ENCODE peak calls at places on chromosomes 3 and 15, in nine cellular contexts. One of them, this sample, is unnamed.

GRCh38 chr15:100703032-100703578 is 100.7 kb downstream of the ASB7 start:
- DNase-seq in astrocyte of the cerebellum: peak; percentile 92
- DNase-seq in foreskin fibroblast: peak; percentile 66
- DNase-seq in heart left ventricle: no peak
- DNase-seq in left ventricle myocardium inferior: no peak
- DNase-seq in cardiac fibroblast: peak; percentile 66
- DNase-seq in pancreas: no peak
- DNase-seq in A549: no peak
- DNase-seq in fibroblast of mammary gland: peak; percentile 94
- DNase-seq in this sample: no peak

GRCh38 chr3:46867550-46867898 is 4.3 kb upstream of the MYL3 start:
- DNase-seq in astrocyte of the cerebellum: no peak
- DNase-seq in foreskin fibroblast: peak; percentile 26
- DNase-seq in heart left ventricle: peak; percentile 94
- DNase-seq in left ventricle myocardium inferior: peak; percentile 91
- DNase-seq in cardiac fibroblast: peak; percentile 87
- DNase-seq in pancreas: peak; percentile 75
- DNase-seq in A549: no peak
- DNase-seq in fibroblast of mammary gland: peak; percentile 59
- DNase-seq in this sample: no peak

GRCh38 chr3:52787672-52788625 is 6.6 kb upstream of the ITIH3 start:
- DNase-seq in astrocyte of the cerebellum: no peak
- DNase-seq in foreskin fibroblast: peak; percentile 11
- DNase-seq in heart left ventricle: peak; percentile 32
- DNase-seq in left ventricle myocardium inferior: peak; percentile 8
- DNase-seq in cardiac fibroblast: peak; percentile 11
- DNase-seq in pancreas: no peak
- DNase-seq in A549: no peak
- DNase-seq in fibroblast of mammary gland: peak; percentile 16
- DNase-seq in this sample: no peak

GRCh38 chr3:111072016-111072891 is 638 bp downstream of the NECTIN3 start:
- DNase-seq in astrocyte of the cerebellum: no peak
- DNase-seq in foreskin fibroblast: no peak
- DNase-seq in heart left ventricle: peak; percentile 65
- DNase-seq in left ventricle myocardium inferior: peak; percentile 25
- DNase-seq in cardiac fibroblast: peak; percentile 43
- DNase-seq in pancreas: peak; percentile 47
- DNase-seq in A549: peak; percentile 7
- DNase-seq in fibroblast of mammary gland: peak; percentile 40
- DNase-seq in this sample: no peak

GRCh38 chr3:194395767-194396527 is 3.1 kb downstream of the GP5 start:
- DNase-seq in astrocyte of the cerebellum: no peak
- DNase-seq in foreskin fibroblast: no peak
- DNase-seq in heart left ventricle: no peak
- DNase-seq in left ventricle myocardium inferior: peak; percentile 27
- DNase-seq in cardiac fibroblast: no peak
- DNase-seq in pancreas: no peak
- DNase-seq in A549: no peak
- DNase-seq in fibroblast of mammary gland: peak; percentile 23
- DNase-seq in this sample: no peak

GRCh38 chr3:42674151-42674550 is 11.2 kb upstream of the KLHL40 start:
- DNase-seq in astrocyte of the cerebellum: no peak
- DNase-seq in foreskin fibroblast: no peak
- DNase-seq in heart left ventricle: no peak
- DNase-seq in left ventricle myocardium inferior: no peak
- DNase-seq in cardiac fibroblast: no peak
- DNase-seq in pancreas: no peak
- DNase-seq in A549: no peak
- DNase-seq in fibroblast of mammary gland: no peak
- DNase-seq in this sample: no peak

GRCh38 chr15:37877851-37878577 is 56.4 kb upstream of the TMCO5A start:
- DNase-seq in astrocyte of the cerebellum: peak; percentile 29
- DNase-seq in foreskin fibroblast: peak; percentile 69
- DNase-seq in heart left ventricle: no peak
- DNase-seq in left ventricle myocardium inferior: no peak
- DNase-seq in cardiac fibroblast: peak; percentile 76
- DNase-seq in pancreas: no peak
- DNase-seq in A549: no peak
- DNase-seq in fibroblast of mammary gland: peak; percentile 83
- DNase-seq in this sample: peak; percentile 76

GRCh38 chr3:46857485-46858341 is 5.5 kb downstream of the MYL3 start:
- DNase-seq in astrocyte of the cerebellum: no peak
- DNase-seq in foreskin fibroblast: no peak
- DNase-seq in heart left ventricle: peak; percentile 44
- DNase-seq in left ventricle myocardium inferior: peak; percentile 9
- DNase-seq in cardiac fibroblast: no peak
- DNase-seq in pancreas: no peak
- DNase-seq in A549: no peak
- DNase-seq in fibroblast of mammary gland: no peak
- DNase-seq in this sample: no peak

GRCh38 chr15:44811347-44811746 is 75.0 kb downstream of the TRIM69 start:
- DNase-seq in astrocyte of the cerebellum: no peak
- DNase-seq in foreskin fibroblast: no peak
- DNase-seq in heart left ventricle: no peak
- DNase-seq in left ventricle myocardium inferior: no peak
- DNase-seq in cardiac fibroblast: no peak
- DNase-seq in pancreas: no peak
- DNase-seq in A549: no peak
- DNase-seq in fibroblast of mammary gland: no peak
- DNase-seq in this sample: no peak

GRCh38 chr3:150384517-150385212 is 23.4 kb upstream of the TSC22D2 start:
- DNase-seq in astrocyte of the cerebellum: no peak
- DNase-seq in foreskin fibroblast: no peak
- DNase-seq in heart left ventricle: no peak
- DNase-seq in left ventricle myocardium inferior: no peak
- DNase-seq in cardiac fibroblast: peak; percentile 26
- DNase-seq in pancreas: no peak
- DNase-seq in A549: no peak
- DNase-seq in fibroblast of mammary gland: peak; percentile 24
- DNase-seq in this sample: no peak

GRCh38 chr15:88012233-88012632 is 244.3 kb downstream of the NTRK3 start:
- DNase-seq in astrocyte of the cerebellum: no peak
- DNase-seq in foreskin fibroblast: no peak
- DNase-seq in heart left ventricle: no peak
- DNase-seq in left ventricle myocardium inferior: peak; percentile 19
- DNase-seq in cardiac fibroblast: peak; percentile 21
- DNase-seq in pancreas: no peak
- DNase-seq in A549: no peak
- DNase-seq in fibroblast of mammary gland: no peak
- DNase-seq in this sample: no peak

GRCh38 chr3:190097617-190098016 is 23.1 kb downstream of the P3H2 start:
- DNase-seq in astrocyte of the cerebellum: no peak
- DNase-seq in foreskin fibroblast: no peak
- DNase-seq in heart left ventricle: no peak
- DNase-seq in left ventricle myocardium inferior: no peak
- DNase-seq in cardiac fibroblast: peak; percentile 51
- DNase-seq in pancreas: no peak
- DNase-seq in A549: no peak
- DNase-seq in fibroblast of mammary gland: no peak
- DNase-seq in this sample: no peak

GRCh38 chr3:113051827-113052226 is 61.0 kb downstream of the GTPBP8 start:
- DNase-seq in astrocyte of the cerebellum: peak; percentile 35
- DNase-seq in foreskin fibroblast: no peak
- DNase-seq in heart left ventricle: no peak
- DNase-seq in left ventricle myocardium inferior: no peak
- DNase-seq in cardiac fibroblast: peak; percentile 21
- DNase-seq in pancreas: no peak
- DNase-seq in A549: no peak
- DNase-seq in fibroblast of mammary gland: peak; percentile 29
- DNase-seq in this sample: no peak

GRCh38 chr3:113055201-113055600 is 64.4 kb downstream of the GTPBP8 start:
- DNase-seq in astrocyte of the cerebellum: no peak
- DNase-seq in foreskin fibroblast: no peak
- DNase-seq in heart left ventricle: no peak
- DNase-seq in left ventricle myocardium inferior: no peak
- DNase-seq in cardiac fibroblast: no peak
- DNase-seq in pancreas: no peak
- DNase-seq in A549: no peak
- DNase-seq in fibroblast of mammary gland: no peak
- DNase-seq in this sample: no peak

GRCh38 chr3:113054552-113054951 is 63.8 kb downstream of the GTPBP8 start:
- DNase-seq in astrocyte of the cerebellum: no peak
- DNase-seq in foreskin fibroblast: peak; percentile 38
- DNase-seq in heart left ventricle: no peak
- DNase-seq in left ventricle myocardium inferior: no peak
- DNase-seq in cardiac fibroblast: peak; percentile 80
- DNase-seq in pancreas: no peak
- DNase-seq in A549: no peak
- DNase-seq in fibroblast of mammary gland: peak; percentile 90
- DNase-seq in this sample: peak; percentile 63

GRCh38 chr3:113053169-113053568 is 62.4 kb downstream of the GTPBP8 start:
- DNase-seq in astrocyte of the cerebellum: no peak
- DNase-seq in foreskin fibroblast: no peak
- DNase-seq in heart left ventricle: no peak
- DNase-seq in left ventricle myocardium inferior: no peak
- DNase-seq in cardiac fibroblast: no peak
- DNase-seq in pancreas: no peak
- DNase-seq in A549: no peak
- DNase-seq in fibroblast of mammary gland: no peak
- DNase-seq in this sample: no peak

GRCh38 chr3:113051222-113051804 is 60.5 kb downstream of the GTPBP8 start:
- DNase-seq in astrocyte of the cerebellum: peak; percentile 65
- DNase-seq in foreskin fibroblast: peak; percentile 70
- DNase-seq in heart left ventricle: peak; percentile 72
- DNase-seq in left ventricle myocardium inferior: peak; percentile 70
- DNase-seq in cardiac fibroblast: peak; percentile 83
- DNase-seq in pancreas: peak; percentile 85
- DNase-seq in A549: peak; percentile 74
- DNase-seq in fibroblast of mammary gland: peak; percentile 85
- DNase-seq in this sample: no peak
- H3K4me3 ChIP-seq in astrocyte of the cerebellum: no peak overlapping the region
- H3K4me3 ChIP-seq in foreskin fibroblast: peak overlapping the region; percentile 10
- H3K4me3 ChIP-seq in heart left ventricle: no peak overlapping the region
- H3K4me3 ChIP-seq in left ventricle myocardium inferior: no peak overlapping the region
- H3K4me3 ChIP-seq in cardiac fibroblast: no peak overlapping the region
- H3K4me3 ChIP-seq in pancreas: no peak overlapping the region
- H3K4me3 ChIP-seq in A549: no peak overlapping the region
- H3K4me3 ChIP-seq in fibroblast of mammary gland: no peak overlapping the region
- H3K4me3 ChIP-seq in this sample: no peak overlapping the region

DNA sequence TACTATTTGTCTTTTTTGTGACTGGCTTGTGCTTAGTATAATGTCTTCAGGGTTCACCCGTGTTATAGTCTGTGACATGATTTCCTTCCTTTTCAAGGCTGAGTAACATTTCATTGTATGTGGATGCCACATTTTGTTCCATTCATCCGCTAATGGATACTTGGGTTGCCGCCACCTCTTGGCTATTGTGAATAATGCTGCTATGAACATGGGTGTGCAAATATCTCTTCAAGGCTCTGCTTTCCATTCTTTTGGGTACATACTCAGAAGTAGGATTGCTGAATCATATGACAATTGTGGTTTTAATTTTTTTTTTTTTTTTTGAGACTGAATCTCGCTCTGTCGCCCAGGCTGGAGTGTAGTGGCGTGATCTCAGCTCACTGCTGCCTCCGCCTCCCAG is 15.4 kb downstream of the CRTC3 start:
- DNase-seq in astrocyte of the cerebellum: no peak
- DNase-seq in foreskin fibroblast: no peak
- DNase-seq in heart left ventricle: no peak
- DNase-seq in left ventricle myocardium inferior: no peak
- DNase-seq in cardiac fibroblast: no peak
- DNase-seq in pancreas: no peak
- DNase-seq in A549: no peak
- DNase-seq in fibroblast of mammary gland: peak; percentile 26
- DNase-seq in this sample: no peak
- TF ChIP-seq CTCF in astrocyte of the cerebellum: no peak
- TF ChIP-seq CTCF in foreskin fibroblast: no peak
- TF ChIP-seq CTCF in heart left ventricle: no peak
- TF ChIP-seq CTCF in left ventricle myocardium inferior: no peak
- TF ChIP-seq CTCF in cardiac fibroblast: no peak
- TF ChIP-seq CTCF in pancreas: no peak
- TF ChIP-seq CTCF in A549: peak; percentile 17
- TF ChIP-seq CTCF in fibroblast of mammary gland: peak; percentile 4
- TF ChIP-seq CTCF in this sample: no peak

DNA sequence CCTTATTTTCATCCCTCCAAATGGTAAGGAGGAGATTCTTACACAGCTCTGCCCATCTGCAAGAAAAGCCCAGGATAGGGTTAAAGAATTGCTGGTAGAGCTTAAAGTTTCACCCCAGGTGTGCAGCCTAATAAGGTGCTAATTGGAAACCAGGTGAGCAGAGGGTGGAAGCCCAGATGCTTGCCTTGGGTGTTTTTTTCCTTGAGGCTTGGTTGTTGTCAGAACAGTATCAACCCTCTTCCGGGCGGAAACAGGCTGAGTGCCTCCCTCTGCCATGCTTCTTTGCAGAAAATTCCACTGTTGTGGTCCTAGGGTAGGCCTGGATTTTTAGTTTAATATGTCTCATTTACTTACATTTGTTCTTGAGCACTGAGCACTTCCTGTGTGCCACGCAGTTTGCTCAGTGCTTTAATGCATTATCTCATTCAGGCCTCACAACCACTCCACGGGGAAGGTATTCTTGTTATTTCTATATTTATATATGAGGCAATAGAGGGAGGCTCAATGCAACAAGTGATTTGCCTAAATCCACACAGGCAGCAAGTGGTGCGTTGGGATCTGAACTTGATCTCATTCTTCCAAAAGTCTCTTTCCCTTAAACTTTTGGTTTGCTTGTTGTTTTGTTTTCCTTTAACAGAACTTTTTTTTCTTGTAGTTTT is 115.0 kb upstream of the LRIG1 start:
- DNase-seq in astrocyte of the cerebellum: no peak
- DNase-seq in foreskin fibroblast: no peak
- DNase-seq in heart left ventricle: no peak
- DNase-seq in left ventricle myocardium inferior: no peak
- DNase-seq in cardiac fibroblast: no peak
- DNase-seq in pancreas: no peak
- DNase-seq in A549: no peak
- DNase-seq in fibroblast of mammary gland: no peak
- DNase-seq in this sample: peak; percentile 42
- H3K4me3 ChIP-seq in astrocyte of the cerebellum: no peak overlapping the region
- H3K4me3 ChIP-seq in foreskin fibroblast: no peak overlapping the region
- H3K4me3 ChIP-seq in heart left ventricle: no peak overlapping the region
- H3K4me3 ChIP-seq in left ventricle myocardium inferior: no peak overlapping the region
- H3K4me3 ChIP-seq in cardiac fibroblast: no peak overlapping the region
- H3K4me3 ChIP-seq in pancreas: no peak overlapping the region
- H3K4me3 ChIP-seq in A549: no peak overlapping the region
- H3K4me3 ChIP-seq in fibroblast of mammary gland: no peak overlapping the region
- H3K4me3 ChIP-seq in this sample: no peak overlapping the region

DNA sequence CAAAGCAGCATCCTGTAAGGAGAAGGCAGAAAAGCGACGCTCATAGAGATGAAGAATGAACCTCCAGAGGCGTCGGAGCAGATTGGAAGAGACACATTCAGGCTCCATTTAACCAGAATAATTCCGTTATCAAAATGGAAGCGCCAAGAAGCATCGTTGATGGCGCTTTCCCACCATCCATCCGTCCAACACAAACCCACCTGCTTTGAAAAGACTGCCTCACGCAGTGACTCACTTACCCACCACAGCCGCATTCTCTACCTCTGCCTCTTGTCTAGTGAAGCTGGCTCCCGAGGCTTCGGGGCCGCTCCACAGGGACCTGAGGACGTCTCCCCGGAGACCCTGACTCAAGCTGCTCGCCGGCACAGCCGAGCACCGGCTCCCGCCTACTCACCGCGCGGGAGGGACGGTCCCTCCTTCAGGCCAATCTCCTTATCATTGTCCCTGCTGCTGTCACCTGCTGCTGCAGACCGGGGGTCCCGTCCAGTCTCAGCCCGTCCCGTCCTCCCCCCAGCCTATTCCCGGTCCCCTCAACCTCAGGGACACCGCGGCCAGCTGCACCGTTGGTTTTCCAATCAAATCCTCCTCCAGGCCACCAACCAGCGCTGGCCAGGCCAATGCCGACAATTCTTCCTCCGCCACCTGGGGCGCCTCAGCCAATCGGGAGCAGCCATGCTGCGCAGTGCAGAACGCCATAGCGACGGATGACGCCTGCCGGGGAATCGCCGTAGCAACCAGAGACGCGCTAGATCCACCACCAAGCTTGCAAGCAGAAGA is at the start of gene NEK10:
- DNase-seq in astrocyte of the cerebellum: peak; percentile 71
- DNase-seq in foreskin fibroblast: peak; percentile 65
- DNase-seq in heart left ventricle: peak; percentile 93
- DNase-seq in left ventricle myocardium inferior: peak; percentile 85
- DNase-seq in cardiac fibroblast: peak; percentile 91
- DNase-seq in pancreas: peak; percentile 94
- DNase-seq in A549: peak; percentile 75
- DNase-seq in fibroblast of mammary gland: peak; percentile 83
- DNase-seq in this sample: no peak
- TF ChIP-seq CTCF in astrocyte of the cerebellum: no peak
- TF ChIP-seq CTCF in foreskin fibroblast: no peak
- TF ChIP-seq CTCF in heart left ventricle: no peak
- TF ChIP-seq CTCF in left ventricle myocardium inferior: peak; percentile 17
- TF ChIP-seq CTCF in cardiac fibroblast: no peak
- TF ChIP-seq CTCF in pancreas: no peak
- TF ChIP-seq CTCF in A549: no peak
- TF ChIP-seq CTCF in fibroblast of mammary gland: no peak
- TF ChIP-seq CTCF in this sample: peak; percentile 11